ENCODE peak calls at places on chromosomes 11 and 22, in five cellular contexts. X, L, D, P and B are unnamed samples.
A peak's percentile ranks its signal among the peaks of the same experiment; 100 is the strongest.

GRCh38 chr11:77747381-77747969 is 73.0 kb downstream of the RSF1 start:
- DNase-seq in X (peak; percentile 36), L (no peak), D (no peak), P (no peak), B (no peak)

GRCh38 chr11:2582958-2583604 is 116.7 kb downstream of the KCNQ1OT1 start:
- DNase-seq in X (no peak), L (no peak), D (peak; percentile 46), P (no peak), B (no peak)

GRCh38 chr11:9568854-9569587 is 4.4 kb upstream of the WEE1 start:
- DNase-seq in X (peak; percentile 89), L (peak; percentile 99), D (no peak), P (peak; percentile 92), B (peak; percentile 94)

GRCh38 chr11:127875076-127875475 is 712.3 kb downstream of the ETS1 start:
- DNase-seq in X (no peak), L (no peak), D (no peak), P (no peak), B (no peak)

GRCh38 chr11:32309541-32310217 is 125.7 kb downstream of the WT1 start:
- DNase-seq in X (no peak), L (no peak), D (no peak), P (no peak), B (no peak)

GRCh38 chr11:130369141-130369691 is 54.5 kb upstream of the ZBTB44 start:
- DNase-seq in X (no peak), L (no peak), D (no peak), P (no peak), B (no peak)

GRCh38 chr11:58914821-58915543 is 24.3 kb upstream of the GLYATL1 start:
- DNase-seq in X (peak; percentile 24), L (peak; percentile 58), D (no peak), P (no peak), B (no peak)

GRCh38 chr11:13010737-13011342 is 1.7 kb downstream of the RASSF10 start:
- DNase-seq in X (no peak), L (peak; percentile 53), D (peak; percentile 59), P (no peak), B (no peak)

GRCh38 chr11:66818231-66818955 is 24.8 kb upstream of the RCE1 start:
- DNase-seq in X (peak; percentile 12), L (no peak), D (no peak), P (no peak), B (no peak)

GRCh38 chr22:18056161-18056666 is 21.6 kb upstream of the PEX26 start:
- DNase-seq in X (peak; percentile 76), L (peak; percentile 78), D (no peak), P (no peak), B (no peak)

GRCh38 chr22:28976588-28976987 is 85.0 kb downstream of the C22orf31 start:
- DNase-seq in X (peak; percentile 88), L (peak; percentile 75), D (no peak), P (peak; percentile 73), B (no peak)

GRCh38 chr22:49968831-49969661 is 8.5 kb downstream of the PIM3 start:
- DNase-seq in X (no peak), L (no peak), D (peak; percentile 55), P (no peak), B (no peak)

DNA sequence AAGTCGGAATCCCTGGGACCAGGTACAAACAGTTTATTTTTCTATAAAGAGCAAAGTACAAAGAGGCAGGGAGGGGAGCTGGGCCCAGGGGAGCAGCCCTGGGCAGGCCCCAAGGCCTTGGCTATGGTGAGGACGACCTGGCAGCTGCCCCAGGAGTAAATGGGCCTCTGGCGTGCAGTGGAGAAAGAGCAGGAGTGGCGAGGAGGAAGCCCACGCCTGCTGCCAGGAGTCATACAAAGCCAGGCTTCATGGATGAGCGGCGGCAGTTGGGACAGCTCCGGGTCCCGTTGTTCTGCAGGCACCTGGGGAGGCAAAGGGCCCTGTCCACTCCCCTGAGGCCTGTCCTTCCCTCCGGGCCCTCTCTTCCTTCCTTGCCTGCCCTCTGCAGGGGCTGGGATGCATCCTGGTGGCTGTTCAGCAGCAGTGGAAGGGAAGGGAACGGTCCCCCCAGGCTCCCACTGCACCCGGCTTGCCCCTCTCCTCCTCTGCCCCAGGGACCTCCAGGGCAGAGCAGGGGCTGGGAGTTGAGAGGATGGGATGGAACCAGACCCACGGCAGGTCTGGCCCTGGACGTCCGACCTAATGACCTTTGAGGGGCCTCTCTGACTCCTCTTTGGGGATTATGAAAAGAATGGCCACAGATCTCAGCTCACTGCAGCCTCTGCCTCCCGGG is 11.1 kb downstream of the RAPSN start:
- DNase-seq in X (no peak), L (no peak), D (peak; percentile 68), P (no peak), B (no peak)
- TF ChIP-seq CTCF in X (no peak), L (no peak), D (no peak), P (no peak), B (no peak)

GRCh38 chr11:46288451-46288850 is 11.0 kb downstream of the CREB3L1 start:
- DNase-seq in X (no peak), L (no peak), D (no peak), P (no peak), B (no peak)

GRCh38 chr11:46293066-46293465 is 15.6 kb downstream of the CREB3L1 start:
- DNase-seq in X (no peak), L (no peak), D (no peak), P (no peak), B (no peak)

GRCh38 chr11:46290598-46291309 is 13.3 kb downstream of the CREB3L1 start:
- DNase-seq in X (peak; percentile 98), L (no peak), D (peak; percentile 80), P (peak; percentile 87), B (peak; percentile 32)

GRCh38 chr11:46291441-46292143 is 14.1 kb downstream of the CREB3L1 start:
- DNase-seq in X (peak; percentile 86), L (no peak), D (peak; percentile 77), P (no peak), B (no peak)

DNA sequence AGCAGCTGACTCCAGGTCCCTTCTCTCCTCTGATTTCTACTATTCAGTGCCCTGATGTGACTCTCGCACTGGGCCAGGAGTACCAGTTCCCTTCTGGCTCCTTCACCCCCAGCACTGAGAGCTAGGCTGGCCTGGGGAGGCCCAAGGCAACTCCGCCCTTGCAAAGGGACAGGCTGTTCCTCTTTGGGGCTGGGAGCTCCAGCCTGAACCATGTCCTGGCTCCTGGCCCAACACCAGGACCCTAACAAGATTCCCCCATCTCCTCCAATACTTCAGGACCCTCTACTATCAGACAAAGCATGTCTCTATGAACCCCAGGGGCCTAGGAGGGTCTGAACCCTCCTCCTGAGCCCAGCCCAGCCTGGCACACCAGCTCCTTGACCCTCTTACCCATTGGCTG is 12.6 kb downstream of the CREB3L1 start:
- DNase-seq in X (no peak), L (no peak), D (no peak), P (no peak), B (no peak)
- H3K4me3 ChIP-seq in X (no peak overlapping the region), L (no peak overlapping the region), D (no peak overlapping the region), P (no peak overlapping the region), B (no peak overlapping the region)

GRCh38 chr22:38981005-38981658 is 1.0 kb upstream of the APOBEC3B start:
- DNase-seq in X (peak; percentile 31), L (peak; percentile 63), D (no peak), P (peak; percentile 10), B (no peak)
- TF ChIP-seq CTCF in X (peak; percentile 37), L (peak; percentile 68), D (peak; percentile 6), P (peak; percentile 43), B (peak; percentile 40)

GRCh38 chr11:57741132-57742086 is at the start of gene SELENOH:
- DNase-seq in X (peak; percentile 98), L (peak; percentile 95), D (peak; percentile 97), P (peak; percentile 86), B (peak; percentile 75)

GRCh38 chr11:57745206-57745605 is 3.9 kb downstream of the SELENOH start:
- DNase-seq in X (no peak), L (no peak), D (no peak), P (no peak), B (no peak)

GRCh38 chr11:57742087-57742452 is 779 bp downstream of the SELENOH start:
- DNase-seq in X (no peak), L (no peak), D (no peak), P (no peak), B (no peak)

GRCh38 chr11:57746920-57747319 is 4.7 kb downstream of the BTBD18 start:
- DNase-seq in X (no peak), L (no peak), D (no peak), P (no peak), B (no peak)

DNA sequence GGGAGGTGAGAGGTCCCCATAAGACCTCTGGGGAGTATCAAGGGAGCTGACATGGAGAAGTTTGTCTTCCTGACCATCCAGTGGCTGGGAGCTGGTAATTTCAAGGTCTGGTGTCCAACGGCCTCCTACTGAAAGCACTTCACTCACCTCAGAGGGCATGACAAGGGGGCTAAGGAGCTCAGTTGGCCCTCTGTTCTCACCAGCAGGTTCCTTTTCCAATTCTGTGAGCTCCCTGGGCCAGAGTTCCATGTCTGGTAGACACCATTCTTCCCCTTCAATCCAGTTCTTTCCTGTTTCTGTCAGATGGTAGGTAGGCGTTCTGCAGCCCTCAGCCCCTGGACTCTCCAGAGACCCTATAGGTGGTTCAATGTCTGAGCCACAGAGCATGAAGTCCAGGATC is 3.1 kb downstream of the SELENOH start:
- DNase-seq in X (no peak), L (no peak), D (no peak), P (no peak), B (no peak)
- H3K4me3 ChIP-seq in X (no peak overlapping the region), L (no peak overlapping the region), D (no peak overlapping the region), P (no peak overlapping the region), B (no peak overlapping the region)

GRCh38 chr11:74636633-74637184 is 44.3 kb downstream of the POLD3 start:
- DNase-seq in X (peak; percentile 95), L (peak; percentile 82), D (no peak), P (peak; percentile 67), B (peak; percentile 67)

GRCh38 chr11:74633406-74634393 is 41.3 kb downstream of the POLD3 start:
- DNase-seq in X (no peak), L (no peak), D (no peak), P (no peak), B (no peak)

GRCh38 chr11:74630043-74630442 is 37.7 kb downstream of the POLD3 start:
- DNase-seq in X (no peak), L (no peak), D (no peak), P (no peak), B (no peak)

GRCh38 chr11:74639533-74639932 is 47.2 kb downstream of the POLD3 start:
- DNase-seq in X (no peak), L (no peak), D (no peak), P (no peak), B (no peak)

DNA sequence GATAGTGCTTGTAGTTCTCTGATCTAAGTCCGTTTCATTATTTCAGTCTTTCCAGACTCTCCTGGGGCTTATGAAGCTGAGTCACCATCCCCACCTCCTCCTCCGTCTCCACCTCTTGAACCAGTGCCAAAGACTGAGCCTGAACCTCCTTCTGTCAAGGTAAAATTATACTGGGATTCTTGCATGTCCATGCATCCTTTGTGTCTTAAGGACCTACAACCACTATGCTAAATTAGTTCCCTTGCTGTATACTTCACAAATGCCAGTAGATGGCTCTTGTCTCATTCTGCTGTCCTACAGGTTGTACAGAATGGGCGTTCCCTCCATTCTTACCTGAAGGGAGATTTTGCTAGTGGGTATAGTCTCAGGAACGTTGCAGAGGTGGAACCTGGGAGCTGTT is 42.2 kb downstream of the POLD3 start:
- DNase-seq in X (peak; percentile 66), L (peak; percentile 93), D (no peak), P (peak; percentile 29), B (peak; percentile 35)
- TF ChIP-seq CTCF in X (peak; percentile 30), L (peak; percentile 74), D (peak; percentile 25), P (peak; percentile 32), B (peak; percentile 55)